ENCODE peak calls at places on chromosomes 11 and 22, in eight cellular contexts. L, U, B, S, Z, C, P and N are unnamed samples.

GRCh38 chr11:17780668-17781067 is 46.1 kb downstream of the KCNC1 start:
- DNase-seq in L (no peak), U (no peak), B (no peak), S (no peak), Z (no peak), C (no peak), P (no peak), N (no peak)

GRCh38 chr11:78339483-78339882 is 78.1 kb downstream of the GAB2 start:
- DNase-seq in L (no peak), U (no peak), B (no peak), S (no peak), Z (no peak), C (no peak), P (no peak), N (no peak)

GRCh38 chr11:76856111-76856510 is 4.6 kb upstream of the ACER3 start:
- DNase-seq in L (no peak), U (no peak), B (no peak), S (no peak), Z (no peak), C (no peak), P (no peak), N (no peak)

GRCh38 chr11:125588505-125588904 is 4.1 kb upstream of the STT3A start:
- DNase-seq in L (no peak), U (no peak), B (no peak), S (no peak), Z (no peak), C (no peak), P (no peak), N (no peak)

GRCh38 chr11:125945797-125946520 is at the start of gene VSIG10L2:
- DNase-seq in L (no peak), U (no peak), B (peak; percentile 40), S (no peak), Z (no peak), C (no peak), P (no peak), N (no peak)

GRCh38 chr11:89477175-89477574 is 14.0 kb downstream of the NOX4 start:
- DNase-seq in L (no peak), U (no peak), B (no peak), S (peak; percentile 16), Z (no peak), C (no peak), P (no peak), N (no peak)

GRCh38 chr11:55106391-55106790 is 155.6 kb upstream of the TRIM48 start:
- DNase-seq in L (no peak), U (no peak), B (no peak), S (no peak), Z (no peak), C (no peak), P (no peak), N (no peak)

GRCh38 chr11:81237139-81237538 is 1496.5 kb downstream of the FAM181B start:
- DNase-seq in L (no peak), U (peak; percentile 46), B (no peak), S (no peak), Z (peak; percentile 84), C (no peak), P (no peak), N (no peak)

GRCh38 chr11:10743354-10744035 is 7.6 kb upstream of the CTR9 start:
- DNase-seq in L (peak; percentile 39), U (no peak), B (no peak), S (peak; percentile 49), Z (no peak), C (no peak), P (peak; percentile 21), N (no peak)

GRCh38 chr11:65121447-65121864 is 478 bp downstream of the FAU start:
- DNase-seq in L (no peak), U (no peak), B (no peak), S (peak; percentile 57), Z (peak; percentile 63), C (no peak), P (no peak), N (no peak)

GRCh38 chr22:41237707-41238569 is 2.8 kb downstream of the CHADL start:
- DNase-seq in L (peak; percentile 66), U (no peak), B (peak; percentile 69), S (peak; percentile 86), Z (peak; percentile 95), C (peak; percentile 17), P (peak; percentile 80), N (no peak)

GRCh38 chr11:36619502-36619901 is 21.5 kb upstream of the RAG2 start:
- DNase-seq in L (no peak), U (no peak), B (no peak), S (no peak), Z (no peak), C (no peak), P (no peak), N (no peak)

GRCh38 chr11:68363771-68364170 is 51.4 kb downstream of the LRP5 start:
- DNase-seq in L (no peak), U (no peak), B (no peak), S (no peak), Z (no peak), C (no peak), P (no peak), N (no peak)

GRCh38 chr11:116793476-116794096 is 1.9 kb upstream of the APOA5 start:
- DNase-seq in L (no peak), U (no peak), B (no peak), S (no peak), Z (no peak), C (no peak), P (no peak), N (no peak)

GRCh38 chr11:106131998-106132397 is 54.5 kb downstream of the AASDHPPT start:
- DNase-seq in L (no peak), U (no peak), B (no peak), S (no peak), Z (no peak), C (no peak), P (no peak), N (no peak)

GRCh38 chr11:96098511-96099241 is 174.8 kb upstream of the MTMR2 start:
- DNase-seq in L (no peak), U (no peak), B (no peak), S (no peak), Z (no peak), C (no peak), P (no peak), N (no peak)

GRCh38 chr11:103109818-103110388 is 677 bp downstream of the DYNC2H1 start:
- DNase-seq in L (no peak), U (peak; percentile 24), B (no peak), S (no peak), Z (no peak), C (no peak), P (no peak), N (no peak)

GRCh38 chr11:133382217-133382746 is 150.0 kb downstream of the OPCML start:
- DNase-seq in L (no peak), U (no peak), B (no peak), S (no peak), Z (no peak), C (no peak), P (no peak), N (no peak)

DNA sequence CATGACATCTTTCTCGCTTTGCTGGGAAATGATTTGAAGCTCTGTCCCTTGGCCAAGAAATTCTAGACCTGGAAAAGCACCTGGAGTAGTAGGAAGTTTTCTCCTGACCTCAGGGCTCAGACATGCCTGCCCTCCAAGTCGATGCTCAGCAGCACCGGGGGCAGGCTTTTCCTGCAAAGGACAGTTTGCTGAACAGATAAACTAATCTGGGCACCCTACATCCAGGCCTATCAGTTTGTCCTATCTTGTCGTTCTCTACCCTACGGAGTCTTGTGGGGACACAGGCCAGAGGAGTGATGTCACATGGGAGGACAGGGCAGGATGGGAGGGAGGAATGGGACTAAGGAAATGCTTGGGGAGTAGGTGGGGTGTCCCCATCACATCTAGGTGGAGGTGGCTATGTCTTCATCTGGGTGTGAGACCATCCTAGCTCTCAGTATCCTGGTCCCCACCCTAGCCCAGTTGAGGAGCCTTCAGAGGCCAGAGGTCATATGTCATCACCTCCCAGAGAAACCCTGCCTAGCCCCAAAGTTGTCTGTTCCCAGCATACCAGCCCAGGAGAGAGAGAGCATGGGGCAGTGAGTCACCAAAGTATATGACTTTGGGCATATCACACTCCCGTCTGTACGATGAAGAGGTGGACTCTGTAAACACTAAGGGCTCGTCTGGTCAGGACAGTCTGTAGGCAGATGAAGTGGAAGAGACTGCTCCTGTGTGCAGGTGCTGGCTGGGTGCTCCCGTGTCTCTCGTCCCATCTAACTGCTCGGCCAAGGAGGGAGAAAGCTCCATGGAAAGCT is 18.1 kb upstream of the FCHSD2 start:
- DNase-seq in L (no peak), U (no peak), B (no peak), S (no peak), Z (no peak), C (no peak), P (no peak), N (no peak)
- H3K27ac ChIP-seq in L (no peak overlapping the region), U (no peak overlapping the region), B (peak overlapping the region; percentile 78), S (no peak overlapping the region), Z (peak overlapping the region; percentile 99), C (no peak overlapping the region), P (no peak overlapping the region), N (peak overlapping the region; percentile 90)

DNA sequence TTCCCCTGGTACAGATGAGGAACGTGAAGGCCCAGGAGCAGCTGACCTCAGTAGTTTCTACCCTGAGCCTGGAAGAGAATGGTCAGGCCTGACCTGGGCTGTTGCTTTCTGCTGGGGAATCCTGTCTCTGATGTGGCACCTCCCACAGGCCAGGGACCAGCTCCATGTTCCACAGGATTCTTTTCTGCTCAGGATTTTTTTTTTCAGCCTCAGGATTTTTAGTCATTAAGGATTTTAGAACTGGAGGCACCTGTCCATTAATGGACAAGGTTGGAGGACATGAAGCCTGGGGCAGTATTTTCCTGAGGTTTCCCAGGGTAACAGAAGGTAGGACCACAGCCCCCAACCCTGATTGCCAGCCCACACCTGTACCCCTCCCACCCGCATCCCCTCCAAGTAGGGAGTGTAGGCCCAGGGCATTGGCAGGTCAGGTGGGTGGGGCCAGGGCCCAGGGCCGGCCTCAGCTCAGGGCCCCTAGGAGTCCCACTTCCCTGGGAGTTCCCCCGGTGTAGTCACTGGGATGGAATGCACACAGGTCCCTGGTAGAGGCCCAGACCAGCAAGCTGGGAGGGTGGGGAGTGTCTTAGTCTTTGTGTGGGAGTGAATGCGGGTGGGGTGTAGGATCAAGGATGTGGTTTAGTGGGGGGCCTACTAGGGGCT is 16.1 kb downstream of the BIK start:
- DNase-seq in L (no peak), U (no peak), B (no peak), S (peak; percentile 72), Z (no peak), C (no peak), P (no peak), N (no peak)
- H3K4me3 ChIP-seq in L (no peak overlapping the region), U (no peak overlapping the region), B (no peak overlapping the region), S (no peak overlapping the region), Z (no peak overlapping the region), C (no peak overlapping the region), P (no peak overlapping the region), N (no peak overlapping the region)

GRCh38 chr22:17990942-17991341 is 33.4 kb downstream of the MICAL3 start:
- DNase-seq in L (no peak), U (no peak), B (no peak), S (no peak), Z (no peak), C (no peak), P (no peak), N (no peak)
- H3K4me1 ChIP-seq in L (no peaks in the 10 kb centered on the region), U (peaks cover 10% of the 10 kb centered on the region), B (no peaks in the 10 kb centered on the region), S (peaks cover 40% of the 10 kb centered on the region), Z (peaks cover 96% of the 10 kb centered on the region), C (peaks cover 15% of the 10 kb centered on the region), P (no peaks in the 10 kb centered on the region), N (no peaks in the 10 kb centered on the region)

DNA sequence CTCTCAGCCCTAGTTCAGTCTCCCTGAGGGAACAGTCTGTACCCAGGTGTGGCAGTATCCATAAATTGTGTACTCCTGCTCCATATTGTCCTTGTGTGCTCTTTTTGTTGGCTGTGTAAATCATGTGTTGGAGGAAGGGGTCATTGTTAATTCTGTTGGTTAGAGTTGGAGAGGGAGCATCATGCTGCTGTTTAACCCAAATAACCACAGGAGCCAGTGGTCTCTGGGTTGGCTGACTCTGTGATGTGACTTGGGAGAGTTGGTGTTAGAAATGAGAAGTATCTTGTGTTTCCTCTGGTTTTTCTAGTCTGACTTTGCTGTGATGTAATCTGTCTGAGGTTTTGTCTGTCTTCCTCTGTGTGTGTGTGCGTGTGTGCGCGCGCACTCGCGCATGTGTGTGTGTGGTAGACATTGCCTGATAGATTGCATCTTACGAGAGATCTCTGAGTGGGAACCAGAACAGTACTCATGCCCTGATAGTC is 30.5 kb downstream of the CTNND1 start:
- DNase-seq in L (peak; percentile 83), U (no peak), B (peak; percentile 77), S (peak; percentile 71), Z (no peak), C (no peak), P (peak; percentile 91), N (peak; percentile 45)
- H3K27ac ChIP-seq in L (peak overlapping the region; percentile 71), U (peak overlapping the region; percentile 32), B (peak overlapping the region; percentile 51), S (peak overlapping the region; percentile 95), Z (no peak overlapping the region), C (peak overlapping the region; percentile 40), P (peak overlapping the region; percentile 13), N (peak overlapping the region; percentile 26)